ENCODE peak calls at places on chromosome 13, in four cellular contexts. C is hepatocyte, O is A549, P is heart right ventricle. E is an unnamed sample.

GRCh38 chr13:97749174-97749573 is 204.3 kb upstream of the IPO5 start:
- DNase-seq in O (peak; percentile 3), C (no peak), P (no peak), E (no peak)

GRCh38 chr13:65990684-65991083 is 1239.5 kb downstream of the PCDH9 start:
- DNase-seq in O (no peak), C (no peak), P (no peak), E (no peak)

GRCh38 chr13:79402074-79402635 is 3.9 kb downstream of the RBM26 start:
- DNase-seq in O (no peak), P (no peak), C (no peak), E (no peak)

GRCh38 chr13:31204592-31204991 is 4.8 kb downstream of the B3GLCT start:
- DNase-seq in P (no peak), C (peak; percentile 35), O (peak; percentile 10), E (no peak)

GRCh38 chr13:106919638-106920037 is 351.7 kb upstream of the ARGLU1 start:
- DNase-seq in O (no peak), C (peak; percentile 9), P (peak; percentile 64), E (peak; percentile 49)

GRCh38 chr13:75946746-75947397 is 310.7 kb downstream of the LMO7 start:
- DNase-seq in C (no peak), O (no peak), P (no peak), E (no peak)

GRCh38 chr13:42814868-42815267 is 33.5 kb downstream of the FAM216B start:
- DNase-seq in C (no peak), O (peak; percentile 3), P (no peak), E (no peak)

GRCh38 chr13:79810671-79811070 is 329.7 kb downstream of the NDFIP2 start:
- DNase-seq in O (peak; percentile 4), P (no peak), C (no peak), E (no peak)

GRCh38 chr13:50369646-50370045 is 354.4 kb downstream of the KCNRG start:
- DNase-seq in C (no peak), P (no peak), O (no peak), E (no peak)

GRCh38 chr13:37047846-37048245 is 11.6 kb downstream of the SUPT20H start:
- DNase-seq in P (no peak), O (no peak), C (no peak), E (no peak)

GRCh38 chr13:23922005-23922932 is 25.0 kb upstream of the C1QTNF9B start:
- DNase-seq in P (no peak), C (no peak), O (no peak), E (peak; percentile 56)

GRCh38 chr13:32267836-32268439 is 47.2 kb downstream of the ZAR1L start:
- DNase-seq in O (no peak), P (no peak), C (peak; percentile 39), E (peak; percentile 93)

GRCh38 chr13:111861766-111862366 is 205.1 kb upstream of the SOX1 start:
- DNase-seq in C (no peak), O (no peak), P (no peak), E (no peak)

GRCh38 chr13:89407357-89407756 is 1736.2 kb downstream of the SLITRK5 start:
- DNase-seq in P (no peak), O (no peak), C (no peak), E (no peak)

GRCh38 chr13:29722415-29722814 is 126.9 kb upstream of the SLC7A1 start:
- DNase-seq in P (no peak), C (no peak), O (no peak), E (peak; percentile 48)

GRCh38 chr13:102869948-102870676 is 24.3 kb downstream of the ERCC5 start:
- DNase-seq in C (no peak), O (no peak), P (no peak), E (no peak)

GRCh38 chr13:38753878-38754277 is 67.0 kb downstream of the FREM2 start:
- DNase-seq in C (no peak), O (no peak), P (no peak), E (no peak)

GRCh38 chr13:20851844-20852402 is 50.6 kb downstream of the XPO4 start:
- DNase-seq in P (no peak), C (no peak), O (no peak), E (no peak)

GRCh38 chr13:97757807-97758206 is 195.7 kb upstream of the IPO5 start:
- DNase-seq in O (no peak), C (no peak), P (peak; percentile 29), E (no peak)

GRCh38 chr13:87827479-87827878 is 156.3 kb downstream of the SLITRK5 start:
- DNase-seq in O (no peak), C (no peak), P (no peak), E (no peak)

GRCh38 chr13:20721454-20722357 is 18.2 kb downstream of the IL17D start:
- DNase-seq in C (peak; percentile 57), P (peak; percentile 60), O (no peak), E (peak; percentile 82)

GRCh38 chr13:56752630-56753029 is 388.1 kb upstream of the PRR20A start:
- DNase-seq in C (no peak), O (no peak), P (no peak), E (peak; percentile 65)

GRCh38 chr13:28147489-28147888 is 9.1 kb downstream of the PAN3 start:
- DNase-seq in P (no peak), O (no peak), C (no peak), E (no peak)

GRCh38 chr13:93345061-93345460 is 118.5 kb downstream of the GPC6 start:
- DNase-seq in O (no peak), P (no peak), C (no peak), E (no peak)

GRCh38 chr13:50410921-50411712 is 395.9 kb downstream of the KCNRG start:
- DNase-seq in P (no peak), C (peak; percentile 73), O (peak; percentile 54), E (peak; percentile 65)

GRCh38 chr13:109148243-109148642 is 518.8 kb downstream of the MYO16 start:
- DNase-seq in C (no peak), P (no peak), O (no peak), E (no peak)

GRCh38 chr13:46339035-46339666 is 47.9 kb downstream of the RUBCNL start:
- DNase-seq in P (no peak), C (no peak), O (no peak), E (no peak)

GRCh38 chr13:21018220-21018619 is 43.2 kb downstream of the LATS2 start:
- DNase-seq in P (no peak), O (no peak), C (no peak), E (peak; percentile 36)

GRCh38 chr13:41691276-41691675 is 233.9 kb downstream of the RGCC start:
- DNase-seq in O (no peak), C (no peak), P (no peak), E (no peak)

GRCh38 chr13:87554045-87554444 is 117.1 kb upstream of the SLITRK5 start:
- DNase-seq in C (no peak), O (no peak), P (no peak), E (no peak)

GRCh38 chr13:30418075-30418715 is 4.1 kb upstream of the UBE2L5 start:
- DNase-seq in C (no peak), O (no peak), P (no peak), E (no peak)

GRCh38 chr13:107233541-107233940 is 665.6 kb upstream of the ARGLU1 start:
- DNase-seq in O (no peak), C (no peak), P (no peak), E (no peak)

GRCh38 chr13:110503037-110503901 is 58.3 kb downstream of the RAB20 start:
- DNase-seq in C (peak; percentile 55), P (no peak), O (no peak), E (no peak)

GRCh38 chr13:48504606-48505369 is 28.1 kb downstream of the RCBTB2 start:
- DNase-seq in C (no peak), O (no peak), P (no peak), E (peak; percentile 75)

GRCh38 chr13:48508001-48508400 is 24.9 kb downstream of the RCBTB2 start:
- DNase-seq in O (no peak), P (no peak), C (no peak), E (no peak)

GRCh38 chr13:48506092-48506701 is 26.7 kb downstream of the RCBTB2 start:
- DNase-seq in O (no peak), P (peak; percentile 33), C (no peak), E (no peak)

GRCh38 chr13:48507024-48507423 is 25.9 kb downstream of the RCBTB2 start:
- DNase-seq in O (no peak), C (no peak), P (no peak), E (no peak)

GRCh38 chr13:48505597-48506091 is 27.2 kb downstream of the RCBTB2 start:
- DNase-seq in P (no peak), C (no peak), O (no peak), E (no peak)
- H3K4me3 ChIP-seq in P (peak overlapping the region; percentile 11), C (no peak overlapping the region), O (no peak overlapping the region), E (no peak overlapping the region)

DNA sequence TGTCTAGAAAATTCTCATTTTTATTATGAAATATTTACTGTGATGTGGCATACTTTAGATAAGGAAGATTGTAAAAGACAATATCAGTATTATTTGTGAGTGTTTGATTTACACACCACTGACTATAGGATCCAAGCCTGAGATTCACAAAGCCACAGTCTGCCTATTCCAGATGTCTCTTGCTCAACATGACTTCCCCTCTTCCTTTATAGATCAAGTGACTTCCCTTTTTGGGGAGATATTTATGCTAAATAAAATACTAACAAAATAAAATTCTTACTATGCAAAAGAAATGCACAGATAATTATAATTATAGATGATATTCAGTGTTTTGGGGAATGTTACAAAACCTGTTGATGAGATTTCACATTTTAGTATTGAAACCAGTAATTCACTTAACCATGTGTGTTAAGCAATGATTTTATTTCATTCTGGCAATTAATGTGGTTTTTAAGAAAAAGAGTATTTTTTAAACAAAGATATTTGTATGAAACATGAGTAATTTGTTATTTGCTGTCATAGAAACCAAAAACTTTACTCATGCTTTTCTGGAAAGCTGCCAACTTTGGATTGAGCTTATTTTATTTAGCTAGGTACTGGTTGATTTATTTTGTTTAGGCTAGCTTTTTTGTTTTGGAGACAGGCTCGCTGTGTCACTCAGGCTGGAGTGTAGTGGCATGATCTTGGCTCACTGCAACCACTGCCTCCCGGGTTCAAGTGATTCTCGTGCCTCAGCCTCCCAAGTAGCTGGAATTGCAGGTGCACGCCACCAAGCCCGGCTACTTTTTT is 13.7 kb upstream of the GPR183 start:
- DNase-seq in P (no peak), O (no peak), C (no peak), E (no peak)
- H3K27ac ChIP-seq in P (no peak overlapping the region), O (no peak overlapping the region), C (no peak overlapping the region), E (no peak overlapping the region)

GRCh38 chr13:18952225-18953016 is 229.2 kb downstream of the TUBA3C start:
- DNase-seq in O (no peak), C (no peak), P (no peak), E (no peak)
- H3K9me3 ChIP-seq in O (no peaks in the 10 kb centered on the region), C (no peaks in the 10 kb centered on the region), P (no peaks in the 10 kb centered on the region), E (peaks cover 44% of the 10 kb centered on the region)

GRCh38 chr13:52118595-52118994 is 10.3 kb downstream of the NEK5 start:
- DNase-seq in O (no peak), P (no peak), C (no peak), E (no peak)

GRCh38 chr13:52112606-52113005 is 16.3 kb downstream of the NEK5 start:
- DNase-seq in P (no peak), C (no peak), O (no peak), E (no peak)

GRCh38 chr13:52118095-52118494 is 10.8 kb downstream of the NEK5 start:
- DNase-seq in C (no peak), O (no peak), P (no peak), E (no peak)
- H3K4me3 ChIP-seq in C (no peak overlapping the region), O (no peak overlapping the region), P (no peak overlapping the region), E (no peak overlapping the region)